ENCODE peak calls at places on chromosomes 16 and 17, in eight cellular contexts. I is ovary, C is Peyer's patch, T is esophagus squamous epithelium, J is prostate gland, H is breast epithelium, M is spleen, A is heart left ventricle. N is an unnamed sample.

GRCh38 chr16:27199235-27199586 is 4.1 kb upstream of the KDM8 start:
- DNase-seq in H (no peak), I (no peak), C (no peak), J (no peak), M (no peak), A (no peak), T (no peak), N (no peak)

GRCh38 chr16:20928774-20929411 is 28.3 kb downstream of the LYRM1 start:
- DNase-seq in H (no peak), T (no peak), A (no peak), I (no peak), M (no peak), C (no peak), J (no peak), N (no peak)

GRCh38 chr17:77124192-77124908 is 16.4 kb upstream of the SEC14L1 start:
- DNase-seq in C (no peak), A (peak; percentile 58), H (peak; percentile 42), M (no peak), I (no peak), T (no peak), J (peak; percentile 44), N (no peak)

GRCh38 chr17:66963521-66964082 is 905 bp upstream of the CACNG4 start:
- DNase-seq in C (no peak), I (no peak), A (no peak), H (no peak), M (no peak), T (no peak), J (no peak), N (no peak)

GRCh38 chr17:2302740-2303277 is 776 bp downstream of the SMG6 start:
- DNase-seq in I (no peak), J (no peak), H (no peak), A (no peak), M (no peak), C (no peak), T (no peak), N (no peak)

GRCh38 chr17:82458885-82459424 is 414 bp downstream of the NARF start:
- DNase-seq in A (peak; percentile 32), J (no peak), T (no peak), C (peak; percentile 41), M (no peak), H (no peak), I (no peak), N (no peak)

GRCh38 chr17:38917259-38917658 is 8.2 kb upstream of the LASP1NB start:
- DNase-seq in T (no peak), J (no peak), A (no peak), H (no peak), M (no peak), I (no peak), C (peak; percentile 14), N (no peak)

GRCh38 chr16:87834015-87834667 is 35.2 kb downstream of the SLC7A5 start:
- DNase-seq in M (no peak), H (no peak), I (peak; percentile 12), C (no peak), A (no peak), J (no peak), T (no peak), N (no peak)

GRCh38 chr17:20092292-20092867 is 83.2 kb downstream of the SPECC1 start:
- DNase-seq in C (no peak), M (no peak), I (no peak), T (no peak), J (no peak), A (no peak), H (no peak), N (no peak)

GRCh38 chr16:6704306-6704705 is 628.3 kb upstream of the RBFOX1 start:
- DNase-seq in H (no peak), A (no peak), M (no peak), C (no peak), T (no peak), J (no peak), I (no peak), N (no peak)

GRCh38 chr17:3920940-3921852 is 4.9 kb upstream of the P2RX1 start:
- DNase-seq in A (no peak), H (no peak), I (no peak), M (no peak), J (no peak), C (no peak), T (no peak), N (no peak)

GRCh38 chr16:54842743-54843423 is 87.8 kb upstream of the IRX5 start:
- DNase-seq in J (no peak), C (no peak), H (no peak), A (no peak), T (no peak), I (no peak), M (no peak), N (no peak)

GRCh38 chr17:50177983-50178834 is 12.4 kb downstream of the SGCA start:
- DNase-seq in A (peak; percentile 88), M (peak; percentile 91), H (peak; percentile 86), C (peak; percentile 69), T (no peak), I (peak; percentile 82), J (peak; percentile 84), N (peak; percentile 78)

GRCh38 chr17:40903129-40903847 is 18.2 kb upstream of the KRT20 start:
- DNase-seq in A (no peak), I (no peak), M (no peak), J (peak; percentile 76), T (no peak), C (no peak), H (peak; percentile 39), N (no peak)

GRCh38 chr17:39634384-39634871 is 2.5 kb upstream of the STARD3 start:
- DNase-seq in C (no peak), J (no peak), H (no peak), I (no peak), A (no peak), M (no peak), T (no peak), N (peak; percentile 67)

GRCh38 chr17:21041753-21042433 is 918 bp downstream of the USP22 start:
- DNase-seq in T (peak; percentile 25), A (peak; percentile 93), C (peak; percentile 74), I (peak; percentile 86), M (peak; percentile 95), H (peak; percentile 85), J (peak; percentile 82), N (peak; percentile 86)

GRCh38 chr17:72913315-72913714 is 179.2 kb downstream of the SLC39A11 start:
- DNase-seq in H (no peak), I (no peak), J (no peak), M (no peak), T (no peak), C (no peak), A (no peak), N (no peak)

GRCh38 chr16:48613061-48613957 is 3.3 kb upstream of the N4BP1 start:
- DNase-seq in H (no peak), I (no peak), M (no peak), A (no peak), C (peak; percentile 57), J (no peak), T (no peak), N (no peak)

GRCh38 chr17:32528825-32529224 is 42.0 kb downstream of the CDK5R1 start:
- DNase-seq in H (no peak), I (no peak), A (no peak), T (no peak), M (no peak), C (no peak), J (no peak), N (no peak)

DNA sequence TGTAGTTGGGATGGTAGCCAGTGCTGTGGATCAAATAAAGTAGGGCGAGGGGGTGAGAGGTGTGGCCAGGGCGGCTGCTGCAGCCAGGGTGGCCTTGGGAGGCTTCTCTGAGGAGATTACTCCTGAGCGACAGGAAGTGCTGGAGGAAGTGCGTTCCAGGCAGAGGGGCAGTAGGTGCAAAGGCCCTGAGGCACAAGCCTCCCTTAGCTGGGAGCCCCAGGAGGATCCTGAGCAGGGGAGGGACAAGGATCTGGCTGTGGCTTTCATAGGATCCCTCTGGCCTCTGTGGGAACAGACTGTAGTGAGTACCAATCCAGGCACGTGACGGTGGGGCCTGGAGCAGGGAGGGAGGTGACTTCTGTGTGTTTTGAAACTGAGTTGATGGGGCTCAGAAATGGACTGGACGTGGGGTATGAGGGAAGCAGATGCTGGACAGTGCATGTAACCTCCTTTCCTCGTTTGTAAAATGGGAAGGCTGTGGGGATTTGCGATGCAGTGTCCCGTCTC is 2.8 kb downstream of the LLGL1 start:
- DNase-seq in C (no peak), A (no peak), M (no peak), I (no peak), J (no peak), T (no peak), H (no peak), N (no peak)
- TF ChIP-seq POLR2A in C (no peak), A (no peak), M (no peak), I (no peak), J (no peak), T (no peak), H (no peak), N (no peak)

DNA sequence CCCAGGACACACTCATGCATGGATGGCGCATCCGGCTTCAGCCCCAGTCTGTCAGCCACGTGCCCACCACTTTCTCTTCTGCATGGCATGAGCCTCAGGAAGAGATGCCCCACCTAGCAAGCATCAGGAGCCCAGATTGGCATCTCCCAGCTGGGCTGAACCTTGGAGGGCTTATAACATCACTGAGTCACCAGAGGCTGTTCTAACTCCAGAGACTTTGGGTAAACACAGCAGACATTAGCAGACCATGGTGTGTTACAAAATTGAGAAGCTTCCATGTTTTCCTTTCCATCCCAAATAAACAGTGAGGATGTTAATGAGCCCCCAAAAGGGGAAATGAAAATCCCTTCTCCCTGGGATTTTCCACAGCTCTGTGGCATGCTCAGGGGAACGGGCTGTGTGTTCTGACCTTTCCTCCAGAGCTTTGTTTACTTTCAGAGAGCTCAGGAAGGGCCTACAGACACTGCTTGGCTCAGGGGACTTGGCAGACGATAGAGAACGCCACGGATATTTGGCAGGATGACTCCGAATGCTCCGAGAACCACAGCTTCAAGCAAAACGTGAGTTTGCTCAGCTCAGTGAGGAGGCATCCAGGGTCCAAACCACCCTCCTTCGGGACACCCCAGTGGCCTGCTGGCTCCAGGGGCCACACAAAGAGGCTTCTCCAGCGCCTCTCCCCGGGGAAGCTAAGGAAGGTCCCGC is 16.5 kb downstream of the GLP2R start:
- DNase-seq in A (peak; percentile 44), H (peak; percentile 35), T (no peak), J (peak; percentile 51), M (no peak), I (peak; percentile 77), C (no peak), N (peak; percentile 27)
- H3K4me3 ChIP-seq in A (no peak overlapping the region), H (peak overlapping the region; percentile 28), T (no peak overlapping the region), J (no peak overlapping the region), M (no peak overlapping the region), I (no peak overlapping the region), C (no peak overlapping the region), N (no peak overlapping the region)

DNA sequence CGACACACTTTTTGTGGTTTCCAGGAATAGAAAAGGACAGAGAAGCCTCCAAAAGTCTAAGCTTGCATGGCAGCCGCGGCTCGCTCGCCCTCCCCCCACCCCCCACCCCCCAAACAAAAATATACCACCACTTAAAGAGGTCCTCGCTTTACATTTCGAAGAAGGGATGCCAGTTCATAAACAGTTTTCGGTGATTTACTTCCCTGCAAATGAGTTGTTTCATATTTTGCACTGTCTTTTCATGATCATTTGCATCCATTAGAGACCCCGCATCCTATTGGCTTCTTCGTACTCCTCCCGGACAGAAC is 234 bp downstream of the HOXB8 start:
- DNase-seq in C (no peak), H (no peak), A (no peak), I (no peak), T (no peak), J (no peak), M (no peak), N (no peak)
- H3K27me3 ChIP-seq in C (peaks cover 19% of the 10 kb centered on the region), H (peaks cover 100% of the 10 kb centered on the region), A (peaks cover 88% of the 10 kb centered on the region), I (no peaks in the 10 kb centered on the region), T (peaks cover 52% of the 10 kb centered on the region), J (peaks cover 47% of the 10 kb centered on the region), M (peaks cover 99% of the 10 kb centered on the region), N (peaks cover 44% of the 10 kb centered on the region)

GRCh38 chr16:71676236-71676635 is 48.3 kb downstream of the PHLPP2 start:
- DNase-seq in T (no peak), H (no peak), J (no peak), C (no peak), A (no peak), I (no peak), M (no peak), N (no peak)
- TF ChIP-seq POLR2A in T (no peak), H (no peak), J (no peak), C (no peak), A (no peak), I (no peak), M (no peak), N (no peak)

N was measured in adrenal gland.